ENCODE peak calls at places on chromosomes 4 and X, in nine cellular contexts. R, G, S, I, W, Y, B, X and U are unnamed samples.

GRCh38 chrX:82945332-82945731 is 562.8 kb upstream of the POU3F4 start:
- DNase-seq in R (no peak), G (no peak), S (no peak), I (no peak), W (no peak), Y (no peak), B (no peak), X (no peak), U (no peak)

GRCh38 chr4:147078875-147079658 is 133.4 kb upstream of the TTC29 start:
- DNase-seq in R (no peak), G (no peak), S (peak; percentile 23), I (no peak), W (peak; percentile 40), Y (no peak), B (no peak), X (no peak), U (no peak)

GRCh38 chr4:185554243-185555126 is 19.2 kb upstream of the PDLIM3 start:
- DNase-seq in R (no peak), G (no peak), S (no peak), I (no peak), W (no peak), Y (no peak), B (no peak), X (no peak), U (no peak)

GRCh38 chr4:48931459-48931858 is 24.9 kb upstream of the OCIAD2 start:
- DNase-seq in R (no peak), G (no peak), S (no peak), I (no peak), W (no peak), Y (no peak), B (no peak), X (no peak), U (no peak)

GRCh38 chr4:76950846-76951321 is 1.3 kb downstream of the SEPTIN11 start:
- DNase-seq in R (peak; percentile 52), G (no peak), S (peak; percentile 56), I (no peak), W (peak; percentile 16), Y (no peak), B (peak; percentile 53), X (no peak), U (peak; percentile 55)

GRCh38 chr4:40401646-40402045 is 66.5 kb downstream of the CHRNA9 start:
- DNase-seq in R (peak; percentile 7), G (no peak), S (no peak), I (no peak), W (no peak), Y (no peak), B (no peak), X (no peak), U (no peak)

GRCh38 chr4:14177987-14178386 is 550.5 kb upstream of the BOD1L1 start:
- DNase-seq in R (no peak), G (no peak), S (no peak), I (no peak), W (no peak), Y (no peak), B (no peak), X (no peak), U (no peak)

GRCh38 chr4:168475745-168476144 is 4.5 kb downstream of the DDX60L start:
- DNase-seq in R (no peak), G (no peak), S (peak; percentile 24), I (peak; percentile 66), W (no peak), Y (no peak), B (no peak), X (no peak), U (no peak)

GRCh38 chr4:25818293-25819240 is 44.2 kb downstream of the SEL1L3 start:
- DNase-seq in R (peak; percentile 57), G (no peak), S (peak; percentile 52), I (no peak), W (no peak), Y (no peak), B (no peak), X (no peak), U (no peak)

GRCh38 chrX:70293621-70294020 is 3.7 kb downstream of the KIF4A start:
- DNase-seq in R (peak; percentile 66), G (no peak), S (peak; percentile 16), I (no peak), W (no peak), Y (no peak), B (no peak), X (no peak), U (no peak)

GRCh38 chr4:35358001-35358584 is 886.2 kb downstream of the ARAP2 start:
- DNase-seq in R (no peak), G (no peak), S (no peak), I (peak; percentile 20), W (no peak), Y (no peak), B (no peak), X (no peak), U (no peak)

GRCh38 chr4:24131954-24132673 is 242.3 kb upstream of the PPARGC1A start:
- DNase-seq in R (no peak), G (no peak), S (no peak), I (no peak), W (no peak), Y (no peak), B (no peak), X (no peak), U (no peak)

GRCh38 chr4:54234497-54235205 is 5.6 kb downstream of the PDGFRA start:
- DNase-seq in R (no peak), G (no peak), S (no peak), I (no peak), W (no peak), Y (no peak), B (no peak), X (no peak), U (no peak)

GRCh38 chr4:24921491-24921890 is 8.6 kb upstream of the CCDC149 start:
- DNase-seq in R (no peak), G (no peak), S (no peak), I (no peak), W (no peak), Y (no peak), B (no peak), X (no peak), U (no peak)

GRCh38 chrX:29903365-29903764 is 312.0 kb upstream of the MAGEB2 start:
- DNase-seq in R (peak; percentile 7), G (no peak), S (peak; percentile 13), I (peak; percentile 1), W (no peak), Y (no peak), B (no peak), X (no peak), U (no peak)

GRCh38 chr4:23234716-23235115 is 542.0 kb downstream of the GBA3 start:
- DNase-seq in R (no peak), G (no peak), S (peak; percentile 67), I (no peak), W (no peak), Y (no peak), B (no peak), X (no peak), U (no peak)

GRCh38 chr4:70657326-70657725 is 9.0 kb downstream of the JCHAIN start:
- DNase-seq in R (no peak), G (no peak), S (no peak), I (no peak), W (no peak), Y (no peak), B (no peak), X (no peak), U (no peak)

GRCh38 chrX:125150231-125150630 is 169.4 kb upstream of the TEX13C start:
- DNase-seq in R (peak; percentile 0), G (no peak), S (peak; percentile 2), I (no peak), W (no peak), Y (no peak), B (no peak), X (no peak), U (no peak)

GRCh38 chrX:54492340-54492739 is 3.7 kb downstream of the FGD1 start:
- DNase-seq in R (peak; percentile 70), G (no peak), S (peak; percentile 66), I (no peak), W (no peak), Y (no peak), B (no peak), X (no peak), U (peak; percentile 33)

GRCh38 chr4:7570156-7570778 is 135.5 kb upstream of the PSAPL1 start:
- DNase-seq in R (no peak), G (no peak), S (no peak), I (no peak), W (no peak), Y (no peak), B (no peak), X (no peak), U (no peak)

GRCh38 chrX:78111140-78111931 is 7.3 kb downstream of the PGK1 start:
- DNase-seq in R (no peak), G (no peak), S (no peak), I (no peak), W (no peak), Y (no peak), B (peak; percentile 40), X (no peak), U (no peak)

GRCh38 chrX:72487661-72488060 is 85.0 kb downstream of the HDAC8 start:
- DNase-seq in R (no peak), G (no peak), S (no peak), I (no peak), W (no peak), Y (no peak), B (no peak), X (no peak), U (no peak)
- H3K27ac ChIP-seq in R (no peak overlapping the region), G (no peak overlapping the region), S (no peak overlapping the region), I (no peak overlapping the region), W (no peak overlapping the region), Y (no peak overlapping the region), B (no peak overlapping the region), X (no peak overlapping the region), U (no peak overlapping the region)

GRCh38 chr4:179292443-179292842 is 1850.2 kb upstream of the AGA start:
- DNase-seq in R (no peak), G (no peak), S (peak; percentile 6), I (no peak), W (no peak), Y (no peak), B (no peak), X (no peak), U (no peak)
- TF ChIP-seq CTCF in R (no peak), G (no peak), S (no peak), I (no peak), W (no peak), Y (no peak), B (no peak), X (no peak), U (no peak)

GRCh38 chr4:183349673-183350072 is 27.4 kb upstream of the CLDN24 start:
- DNase-seq in R (peak; percentile 61), G (no peak), S (peak; percentile 78), I (no peak), W (no peak), Y (no peak), B (no peak), X (no peak), U (peak; percentile 68)
- H3K27ac ChIP-seq in R (no peak overlapping the region), G (no peak overlapping the region), S (peak overlapping the region; percentile 87), I (no peak overlapping the region), W (no peak overlapping the region), Y (no peak overlapping the region), B (no peak overlapping the region), X (no peak overlapping the region), U (no peak overlapping the region)

GRCh38 chr4:176642472-176642871 is 150.2 kb downstream of the VEGFC start:
- DNase-seq in R (no peak), G (no peak), S (no peak), I (peak; percentile 17), W (no peak), Y (no peak), B (no peak), X (no peak), U (no peak)
- TF ChIP-seq CTCF in R (no peak), G (no peak), S (no peak), I (no peak), W (no peak), Y (no peak), B (no peak), X (no peak), U (no peak)